ENCODE peak calls at places on chromosomes 5 and 9, in seven cellular contexts. F, M, O, L, N, D and S are unnamed samples.

GRCh38 chr5:62550103-62550502 is 28.5 kb upstream of the LRRC70 start:
- DNase-seq in F (no peak), M (no peak), O (no peak), L (no peak), N (no peak), D (no peak), S (no peak)

GRCh38 chr9:110183208-110184145 is 24.5 kb downstream of the C9orf152 start:
- DNase-seq in F (peak), M (no peak), O (peak), L (peak), N (peak), D (peak), S (peak)

GRCh38 chr9:12604154-12604825 is 88.9 kb upstream of the TYRP1 start:
- DNase-seq in F (no peak), M (no peak), O (no peak), L (no peak), N (no peak), D (no peak), S (peak)

GRCh38 chr9:88747768-88748167 is 212.8 kb downstream of the NXNL2 start:
- DNase-seq in F (no peak), M (no peak), O (peak), L (no peak), N (no peak), D (no peak), S (peak)

GRCh38 chr5:144183254-144183889 is 12.7 kb downstream of the KCTD16 start:
- DNase-seq in F (no peak), M (no peak), O (peak), L (no peak), N (no peak), D (no peak), S (no peak)

GRCh38 chr5:53419247-53419646 is 61.2 kb upstream of the FST start:
- DNase-seq in F (no peak), M (no peak), O (no peak), L (no peak), N (no peak), D (no peak), S (no peak)

GRCh38 chr9:38039090-38039906 is 29.7 kb downstream of the SHB start:
- DNase-seq in F (no peak), M (peak), O (peak), L (no peak), N (no peak), D (no peak), S (no peak)

GRCh38 chr5:78077369-78078068 is 217.0 kb downstream of the AP3B1 start:
- DNase-seq in F (no peak), M (no peak), O (peak), L (no peak), N (no peak), D (no peak), S (no peak)

GRCh38 chr9:36884721-36885120 is 149.3 kb downstream of the PAX5 start:
- DNase-seq in F (no peak), M (no peak), O (no peak), L (no peak), N (no peak), D (no peak), S (no peak)

GRCh38 chr5:138725153-138725884 is 27.9 kb upstream of the CTNNA1 start:
- DNase-seq in F (peak), M (no peak), O (peak), L (no peak), N (peak), D (no peak), S (peak)

GRCh38 chr5:181260720-181261319 is at the start of gene TRIM52:
- DNase-seq in F (peak), M (peak), O (peak), L (peak), N (peak), D (peak), S (peak)

GRCh38 chr5:143243103-143243502 is 160.4 kb downstream of the NR3C1 start:
- DNase-seq in F (no peak), M (peak), O (no peak), L (no peak), N (no peak), D (no peak), S (no peak)

GRCh38 chr5:116567100-116567499 is 7.5 kb downstream of the SEMA6A start:
- DNase-seq in F (no peak), M (no peak), O (no peak), L (no peak), N (no peak), D (no peak), S (no peak)

GRCh38 chr5:169880012-169880673 is 100.2 kb downstream of the INSYN2B start:
- DNase-seq in F (no peak), M (no peak), O (no peak), L (no peak), N (no peak), D (no peak), S (no peak)

GRCh38 chr9:135228345-135228982 is 141.0 kb downstream of the OLFM1 start:
- DNase-seq in F (no peak), M (peak), O (no peak), L (no peak), N (no peak), D (no peak), S (no peak)

GRCh38 chr5:150779397-150780179 is 1.0 kb downstream of the SMIM3 start:
- DNase-seq in F (no peak), M (no peak), O (no peak), L (no peak), N (no peak), D (no peak), S (no peak)

GRCh38 chr5:16492398-16493175 is 27.0 kb upstream of the ZNF622 start:
- DNase-seq in F (peak), M (no peak), O (no peak), L (no peak), N (no peak), D (no peak), S (no peak)

GRCh38 chr9:127194881-127195713 is 69.5 kb upstream of the GARNL3 start:
- DNase-seq in F (no peak), M (no peak), O (no peak), L (no peak), N (no peak), D (no peak), S (peak)

GRCh38 chr5:76742586-76742985 is 26.7 kb downstream of the F2R start:
- DNase-seq in F (no peak), M (no peak), O (no peak), L (no peak), N (no peak), D (no peak), S (no peak)

GRCh38 chr5:137760294-137761019 is 6.3 kb upstream of the HNRNPA0 start:
- DNase-seq in F (no peak), M (no peak), O (no peak), L (no peak), N (no peak), D (no peak), S (no peak)

GRCh38 chr9:123997665-123998277 is 13.8 kb upstream of the LHX2 start:
- DNase-seq in F (peak), M (peak), O (no peak), L (peak), N (no peak), D (peak), S (no peak)

GRCh38 chr9:36268007-36268427 is 9.8 kb upstream of the GNE start:
- DNase-seq in F (no peak), M (no peak), O (peak), L (no peak), N (no peak), D (no peak), S (no peak)

GRCh38 chr5:177349762-177350161 is 1.7 kb downstream of the LMAN2 start:
- DNase-seq in F (no peak), M (no peak), O (no peak), L (no peak), N (no peak), D (no peak), S (no peak)

GRCh38 chr5:177353093-177353492 is 1.6 kb upstream of the LMAN2 start:
- DNase-seq in F (no peak), M (no peak), O (no peak), L (no peak), N (no peak), D (no peak), S (no peak)

GRCh38 chr5:177350776-177351391 is 584 bp downstream of the LMAN2 start:
- DNase-seq in F (no peak), M (no peak), O (no peak), L (no peak), N (no peak), D (no peak), S (no peak)

GRCh38 chr5:177349362-177349647 is 2.2 kb downstream of the LMAN2 start:
- DNase-seq in F (no peak), M (no peak), O (no peak), L (no peak), N (no peak), D (no peak), S (no peak)

GRCh38 chr5:177351392-177352329 is at the start of gene LMAN2:
- DNase-seq in F (peak), M (peak), O (peak), L (peak), N (peak), D (peak), S (peak)
- TF ChIP-seq POLR2A in F (no peak), M (peak), O (peak), L (peak), N (peak), D (peak), S (peak)

GRCh38 chr9:120879421-120879820 is 2.4 kb upstream of the PHF19 start:
- DNase-seq in F (no peak), M (no peak), O (no peak), L (no peak), N (no peak), D (no peak), S (no peak)

GRCh38 chr9:120875954-120876841 is 790 bp downstream of the PHF19 start:
- DNase-seq in F (peak), M (peak), O (peak), L (no peak), N (peak), D (peak), S (peak)

GRCh38 chr9:120876842-120877240 is at the start of gene PHF19:
- DNase-seq in F (no peak), M (peak), O (no peak), L (no peak), N (no peak), D (no peak), S (peak)

GRCh38 chr9:120877276-120878034 is 467 bp upstream of the PHF19 start:
- DNase-seq in F (peak), M (peak), O (peak), L (no peak), N (peak), D (peak), S (peak)

GRCh38 chr9:120878188-120879130 is 1.5 kb upstream of the PHF19 start:
- DNase-seq in F (no peak), M (no peak), O (no peak), L (no peak), N (no peak), D (no peak), S (no peak)
- TF ChIP-seq POLR2A in F (no peak), M (no peak), O (no peak), L (peak), N (no peak), D (no peak), S (no peak)

GRCh38 chr9:113350338-113350672 is 964 bp downstream of the BSPRY start:
- DNase-seq in F (no peak), M (no peak), O (no peak), L (no peak), N (no peak), D (no peak), S (no peak)

GRCh38 chr9:113349044-113349433 is 302 bp upstream of the BSPRY start:
- DNase-seq in F (no peak), M (no peak), O (no peak), L (no peak), N (no peak), D (no peak), S (no peak)

GRCh38 chr9:113350937-113351336 is 1.6 kb downstream of the BSPRY start:
- DNase-seq in F (no peak), M (no peak), O (no peak), L (peak), N (no peak), D (peak), S (no peak)

GRCh38 chr9:113347479-113347878 is 1.9 kb upstream of the BSPRY start:
- DNase-seq in F (no peak), M (no peak), O (no peak), L (no peak), N (no peak), D (no peak), S (no peak)

GRCh38 chr9:113349434-113350337 is at the start of gene BSPRY:
- DNase-seq in F (no peak), M (no peak), O (no peak), L (no peak), N (no peak), D (peak), S (no peak)
- TF ChIP-seq POLR2A in F (no peak), M (no peak), O (no peak), L (no peak), N (no peak), D (peak), S (no peak)

GRCh38 chr9:6703898-6704639 is 53.7 kb upstream of the KDM4C start:
- DNase-seq in F (peak), M (peak), O (peak), L (no peak), N (peak), D (peak), S (no peak)
- TF ChIP-seq POLR2A in F (no peak), M (peak), O (peak), L (peak), N (peak), D (peak), S (no peak)